ENCODE peak calls at places on chromosome 5, in nine cellular contexts. One of them, this sample, is unnamed.
A peak's percentile ranks its signal among the peaks of the same experiment; 100 is the strongest.

GRCh38 chr5:18487928-18488480 is 853.7 kb downstream of the TAF11L14 start:
- DNase-seq in spleen: no peak
- DNase-seq in activated naive CD8-positive, alpha-beta T cell treated with anti-CD3 and anti-CD28 coated beads, Interleukin-2, amount 50 U/mL, for 24 hours: no peak
- DNase-seq in ovary: no peak
- DNase-seq in activated naive CD4-positive, alpha-beta T cell treated with Interleukin-2 at 50 U/mL for 16 hours: no peak
- DNase-seq in mesendoderm: no peak
- DNase-seq in stimulated activated CD8-positive, alpha-beta memory T cell treated with anti-CD3 and anti-CD28 coated beads, Interleukin-15, amount 100 ng/mL, for 24 hours: no peak
- DNase-seq in CD4-positive, alpha-beta T cell: no peak
- DNase-seq in ACHN: no peak
- DNase-seq in this sample: no peak

GRCh38 chr5:153794327-153794726 is 244.4 kb downstream of the FAM114A2 start:
- DNase-seq in spleen: no peak
- DNase-seq in activated naive CD8-positive, alpha-beta T cell treated with anti-CD3 and anti-CD28 coated beads, Interleukin-2, amount 50 U/mL, for 24 hours: no peak
- DNase-seq in ovary: no peak
- DNase-seq in activated naive CD4-positive, alpha-beta T cell treated with Interleukin-2 at 50 U/mL for 16 hours: no peak
- DNase-seq in mesendoderm: no peak
- DNase-seq in stimulated activated CD8-positive, alpha-beta memory T cell treated with anti-CD3 and anti-CD28 coated beads, Interleukin-15, amount 100 ng/mL, for 24 hours: no peak
- DNase-seq in CD4-positive, alpha-beta T cell: no peak
- DNase-seq in ACHN: no peak
- DNase-seq in this sample: no peak

GRCh38 chr5:95081500-95082355 is 203.2 kb downstream of the MCTP1 start:
- DNase-seq in spleen: peak; percentile 84
- DNase-seq in activated naive CD8-positive, alpha-beta T cell treated with anti-CD3 and anti-CD28 coated beads, Interleukin-2, amount 50 U/mL, for 24 hours: no peak
- DNase-seq in ovary: no peak
- DNase-seq in activated naive CD4-positive, alpha-beta T cell treated with Interleukin-2 at 50 U/mL for 16 hours: no peak
- DNase-seq in mesendoderm: peak; percentile 50
- DNase-seq in stimulated activated CD8-positive, alpha-beta memory T cell treated with anti-CD3 and anti-CD28 coated beads, Interleukin-15, amount 100 ng/mL, for 24 hours: no peak
- DNase-seq in CD4-positive, alpha-beta T cell: no peak
- DNase-seq in ACHN: peak; percentile 90
- DNase-seq in this sample: peak; percentile 46

GRCh38 chr5:164326219-164326618 is 820.8 kb downstream of the MAT2B start:
- DNase-seq in spleen: no peak
- DNase-seq in activated naive CD8-positive, alpha-beta T cell treated with anti-CD3 and anti-CD28 coated beads, Interleukin-2, amount 50 U/mL, for 24 hours: no peak
- DNase-seq in ovary: no peak
- DNase-seq in activated naive CD4-positive, alpha-beta T cell treated with Interleukin-2 at 50 U/mL for 16 hours: no peak
- DNase-seq in mesendoderm: no peak
- DNase-seq in stimulated activated CD8-positive, alpha-beta memory T cell treated with anti-CD3 and anti-CD28 coated beads, Interleukin-15, amount 100 ng/mL, for 24 hours: no peak
- DNase-seq in CD4-positive, alpha-beta T cell: no peak
- DNase-seq in ACHN: peak; percentile 6
- DNase-seq in this sample: no peak

GRCh38 chr5:9789818-9790217 is 159.7 kb upstream of the TAS2R1 start:
- DNase-seq in spleen: no peak
- DNase-seq in activated naive CD8-positive, alpha-beta T cell treated with anti-CD3 and anti-CD28 coated beads, Interleukin-2, amount 50 U/mL, for 24 hours: no peak
- DNase-seq in ovary: no peak
- DNase-seq in activated naive CD4-positive, alpha-beta T cell treated with Interleukin-2 at 50 U/mL for 16 hours: no peak
- DNase-seq in mesendoderm: no peak
- DNase-seq in stimulated activated CD8-positive, alpha-beta memory T cell treated with anti-CD3 and anti-CD28 coated beads, Interleukin-15, amount 100 ng/mL, for 24 hours: no peak
- DNase-seq in CD4-positive, alpha-beta T cell: no peak
- DNase-seq in ACHN: no peak
- DNase-seq in this sample: no peak

GRCh38 chr5:130034872-130035271 is 130.6 kb downstream of the CHSY3 start:
- DNase-seq in spleen: no peak
- DNase-seq in activated naive CD8-positive, alpha-beta T cell treated with anti-CD3 and anti-CD28 coated beads, Interleukin-2, amount 50 U/mL, for 24 hours: no peak
- DNase-seq in ovary: no peak
- DNase-seq in activated naive CD4-positive, alpha-beta T cell treated with Interleukin-2 at 50 U/mL for 16 hours: no peak
- DNase-seq in mesendoderm: no peak
- DNase-seq in stimulated activated CD8-positive, alpha-beta memory T cell treated with anti-CD3 and anti-CD28 coated beads, Interleukin-15, amount 100 ng/mL, for 24 hours: no peak
- DNase-seq in CD4-positive, alpha-beta T cell: no peak
- DNase-seq in ACHN: no peak
- DNase-seq in this sample: no peak

GRCh38 chr5:154260224-154260859 is 69.8 kb downstream of the GALNT10 start:
- DNase-seq in spleen: no peak
- DNase-seq in activated naive CD8-positive, alpha-beta T cell treated with anti-CD3 and anti-CD28 coated beads, Interleukin-2, amount 50 U/mL, for 24 hours: no peak
- DNase-seq in ovary: no peak
- DNase-seq in activated naive CD4-positive, alpha-beta T cell treated with Interleukin-2 at 50 U/mL for 16 hours: no peak
- DNase-seq in mesendoderm: no peak
- DNase-seq in stimulated activated CD8-positive, alpha-beta memory T cell treated with anti-CD3 and anti-CD28 coated beads, Interleukin-15, amount 100 ng/mL, for 24 hours: no peak
- DNase-seq in CD4-positive, alpha-beta T cell: no peak
- DNase-seq in ACHN: no peak
- DNase-seq in this sample: no peak

GRCh38 chr5:40984884-40985283 is 75.6 kb downstream of the C7 start:
- DNase-seq in spleen: no peak
- DNase-seq in activated naive CD8-positive, alpha-beta T cell treated with anti-CD3 and anti-CD28 coated beads, Interleukin-2, amount 50 U/mL, for 24 hours: no peak
- DNase-seq in ovary: no peak
- DNase-seq in activated naive CD4-positive, alpha-beta T cell treated with Interleukin-2 at 50 U/mL for 16 hours: no peak
- DNase-seq in mesendoderm: no peak
- DNase-seq in stimulated activated CD8-positive, alpha-beta memory T cell treated with anti-CD3 and anti-CD28 coated beads, Interleukin-15, amount 100 ng/mL, for 24 hours: no peak
- DNase-seq in CD4-positive, alpha-beta T cell: no peak
- DNase-seq in ACHN: no peak
- DNase-seq in this sample: no peak

GRCh38 chr5:122315511-122315910 is 3.5 kb downstream of the SNCAIP start:
- DNase-seq in spleen: no peak
- DNase-seq in activated naive CD8-positive, alpha-beta T cell treated with anti-CD3 and anti-CD28 coated beads, Interleukin-2, amount 50 U/mL, for 24 hours: no peak
- DNase-seq in ovary: no peak
- DNase-seq in activated naive CD4-positive, alpha-beta T cell treated with Interleukin-2 at 50 U/mL for 16 hours: no peak
- DNase-seq in mesendoderm: no peak
- DNase-seq in stimulated activated CD8-positive, alpha-beta memory T cell treated with anti-CD3 and anti-CD28 coated beads, Interleukin-15, amount 100 ng/mL, for 24 hours: no peak
- DNase-seq in CD4-positive, alpha-beta T cell: no peak
- DNase-seq in ACHN: no peak
- DNase-seq in this sample: no peak

GRCh38 chr5:37055383-37055990 is 178.9 kb downstream of the NIPBL start:
- DNase-seq in spleen: no peak
- DNase-seq in activated naive CD8-positive, alpha-beta T cell treated with anti-CD3 and anti-CD28 coated beads, Interleukin-2, amount 50 U/mL, for 24 hours: no peak
- DNase-seq in ovary: no peak
- DNase-seq in activated naive CD4-positive, alpha-beta T cell treated with Interleukin-2 at 50 U/mL for 16 hours: no peak
- DNase-seq in mesendoderm: no peak
- DNase-seq in stimulated activated CD8-positive, alpha-beta memory T cell treated with anti-CD3 and anti-CD28 coated beads, Interleukin-15, amount 100 ng/mL, for 24 hours: no peak
- DNase-seq in CD4-positive, alpha-beta T cell: no peak
- DNase-seq in ACHN: no peak
- DNase-seq in this sample: no peak

GRCh38 chr5:128649183-128649582 is 111.1 kb upstream of the FBN2 start:
- DNase-seq in spleen: no peak
- DNase-seq in activated naive CD8-positive, alpha-beta T cell treated with anti-CD3 and anti-CD28 coated beads, Interleukin-2, amount 50 U/mL, for 24 hours: no peak
- DNase-seq in ovary: no peak
- DNase-seq in activated naive CD4-positive, alpha-beta T cell treated with Interleukin-2 at 50 U/mL for 16 hours: no peak
- DNase-seq in mesendoderm: no peak
- DNase-seq in stimulated activated CD8-positive, alpha-beta memory T cell treated with anti-CD3 and anti-CD28 coated beads, Interleukin-15, amount 100 ng/mL, for 24 hours: no peak
- DNase-seq in CD4-positive, alpha-beta T cell: no peak
- DNase-seq in ACHN: no peak
- DNase-seq in this sample: no peak

This sample was measured in GM13976.